ENCODE peak calls at places on chromosome 16, in nine cellular contexts. C, O, A, B, Z, N, D, L and S are unnamed samples.

GRCh38 chr16:89828870-89829629 is 775 bp downstream of the SPIRE2 start:
- DNase-seq in C (no peak), O (no peak), A (no peak), B (no peak), Z (no peak), N (no peak), D (no peak), L (no peak), S (no peak)

GRCh38 chr16:11734025-11734652 is 8.5 kb downstream of the TXNDC11 start:
- DNase-seq in C (no peak), O (no peak), A (no peak), B (no peak), Z (no peak), N (no peak), D (no peak), L (no peak), S (no peak)

GRCh38 chr16:53904533-53904932 is 200.6 kb downstream of the FTO start:
- DNase-seq in C (no peak), O (no peak), A (no peak), B (no peak), Z (no peak), N (no peak), D (no peak), L (no peak), S (no peak)

GRCh38 chr16:72927199-72928088 is 120.5 kb downstream of the ZFHX3 start:
- DNase-seq in C (no peak), O (peak), A (no peak), B (no peak), Z (no peak), N (no peak), D (peak), L (peak), S (no peak)

GRCh38 chr16:89917773-89918452 is 749 bp upstream of the MC1R start:
- DNase-seq in C (no peak), O (peak), A (peak), B (peak), Z (no peak), N (no peak), D (peak), L (no peak), S (peak)

GRCh38 chr16:28089205-28089991 is 25.9 kb upstream of the GSG1L start:
- DNase-seq in C (no peak), O (no peak), A (no peak), B (no peak), Z (no peak), N (no peak), D (no peak), L (no peak), S (no peak)

GRCh38 chr16:47887496-47887895 is 268.3 kb downstream of the ABCC12 start:
- DNase-seq in C (peak), O (peak), A (no peak), B (no peak), Z (no peak), N (no peak), D (peak), L (no peak), S (no peak)

GRCh38 chr16:66935319-66936011 is at the start of gene CES2:
- DNase-seq in C (no peak), O (peak), A (no peak), B (no peak), Z (peak), N (no peak), D (peak), L (no peak), S (no peak)

GRCh38 chr16:88634141-88634993 is 4.0 kb upstream of the IL17C start:
- DNase-seq in C (no peak), O (peak), A (peak), B (peak), Z (no peak), N (no peak), D (no peak), L (no peak), S (no peak)

GRCh38 chr16:81711609-81712329 is 67.3 kb upstream of the PLCG2 start:
- DNase-seq in C (peak), O (peak), A (no peak), B (no peak), Z (no peak), N (no peak), D (peak), L (peak), S (peak)

GRCh38 chr16:84061236-84061830 is 18.7 kb upstream of the SLC38A8 start:
- DNase-seq in C (no peak), O (no peak), A (no peak), B (no peak), Z (peak), N (peak), D (no peak), L (no peak), S (no peak)

GRCh38 chr16:57146735-57147134 is 39.1 kb downstream of the PSME3IP1 start:
- DNase-seq in C (no peak), O (no peak), A (no peak), B (no peak), Z (no peak), N (no peak), D (peak), L (no peak), S (no peak)

GRCh38 chr16:16158741-16159374 is 64.4 kb downstream of the ABCC6 start:
- DNase-seq in C (no peak), O (no peak), A (no peak), B (no peak), Z (no peak), N (no peak), D (peak), L (no peak), S (no peak)

GRCh38 chr16:54055864-54056263 is 230.7 kb downstream of the IRX3 start:
- DNase-seq in C (no peak), O (no peak), A (no peak), B (no peak), Z (no peak), N (no peak), D (peak), L (no peak), S (no peak)

GRCh38 chr16:56506941-56507340 is 12.9 kb downstream of the BBS2 start:
- DNase-seq in C (no peak), O (peak), A (no peak), B (no peak), Z (no peak), N (no peak), D (peak), L (peak), S (no peak)

DNA sequence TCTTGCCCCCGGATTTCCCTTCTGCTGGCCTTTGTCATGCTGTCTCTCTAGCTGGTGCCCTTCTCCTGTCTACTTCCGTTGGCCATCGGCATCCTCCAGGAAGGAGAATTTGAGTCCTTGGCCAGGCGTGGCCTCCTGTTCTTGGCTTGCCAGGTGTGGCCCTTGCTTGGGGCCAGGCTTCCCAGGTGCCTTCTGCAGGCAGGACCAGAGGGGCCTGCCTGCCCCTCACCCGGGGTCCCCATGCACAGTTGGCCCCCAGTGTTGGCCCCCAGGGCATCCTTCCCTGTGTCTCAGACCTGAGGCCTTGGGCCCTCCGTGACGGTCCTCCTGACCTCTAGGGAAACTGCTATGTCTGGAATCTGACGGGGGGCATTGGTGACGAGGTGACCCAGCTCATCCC is 2.6 kb downstream of the MLST8 start:
- DNase-seq in C (no peak), O (no peak), A (no peak), B (no peak), Z (no peak), N (no peak), D (no peak), L (no peak), S (peak)
- TF ChIP-seq CTCF in C (no peak), O (no peak), A (no peak), B (no peak), Z (no peak), N (no peak), D (no peak), L (no peak), S (no peak)

GRCh38 chr16:23092072-23092800 is 57.0 kb downstream of the USP31 start:
- DNase-seq in C (no peak), O (no peak), A (no peak), B (no peak), Z (no peak), N (no peak), D (no peak), L (no peak), S (no peak)
- TF ChIP-seq CTCF in C (no peak), O (no peak), A (no peak), B (no peak), Z (no peak), N (no peak), D (no peak), L (no peak), S (no peak)

GRCh38 chr16:6081320-6081976 is 983.9 kb upstream of the EEF2KMT start:
- DNase-seq in C (no peak), O (no peak), A (no peak), B (no peak), Z (no peak), N (no peak), D (peak), L (no peak), S (no peak)
- TF ChIP-seq CTCF in C (peak), O (peak), A (no peak), B (no peak), Z (peak), N (peak), D (peak), L (no peak), S (peak)

GRCh38 chr16:50741225-50741807 is 570 bp upstream of the CYLD start:
- DNase-seq in C (no peak), O (no peak), A (no peak), B (no peak), Z (no peak), N (no peak), D (no peak), L (no peak), S (no peak)
- TF ChIP-seq CTCF in C (no peak), O (no peak), A (no peak), B (no peak), Z (no peak), N (no peak), D (no peak), L (no peak), S (no peak)

DNA sequence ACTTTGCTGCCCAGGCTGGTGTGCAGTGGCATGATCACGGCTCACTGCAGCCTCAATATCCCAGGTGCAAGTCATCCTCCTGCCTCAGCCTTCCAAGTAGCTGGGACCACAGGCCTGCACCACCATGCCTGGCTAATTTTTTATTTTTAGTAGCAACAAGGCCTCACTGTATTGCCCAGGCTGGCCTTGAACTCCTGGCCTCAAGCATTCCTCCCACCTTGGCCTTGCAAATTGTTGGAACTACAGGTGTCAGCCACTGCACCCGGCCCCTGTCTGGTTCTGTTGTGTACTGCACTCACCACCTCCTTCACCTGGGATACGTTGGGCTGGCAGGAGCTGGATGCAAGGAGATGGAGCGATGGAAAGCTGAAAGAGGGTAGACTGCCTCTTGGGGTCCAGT is 8.5 kb downstream of the PLA2G15 start:
- DNase-seq in C (no peak), O (no peak), A (no peak), B (no peak), Z (no peak), N (no peak), D (no peak), L (no peak), S (no peak)
- TF ChIP-seq CTCF in C (no peak), O (no peak), A (no peak), B (no peak), Z (no peak), N (no peak), D (no peak), L (no peak), S (no peak)

GRCh38 chr16:23597003-23597756 is 1.1 kb upstream of the NDUFAB1 start:
- DNase-seq in C (no peak), O (no peak), A (no peak), B (no peak), Z (no peak), N (no peak), D (peak), L (no peak), S (no peak)
- TF ChIP-seq CTCF in C (peak), O (no peak), A (no peak), B (no peak), Z (no peak), N (no peak), D (peak), L (no peak), S (no peak)